ENCODE peak calls at places on chromosome 17, in nine cellular contexts. One of them, this sample, is unnamed.
A peak's percentile ranks its signal among the peaks of the same experiment; 100 is the strongest.

GRCh38 chr17:74768763-74769114 is 7.4 kb downstream of the NAT9 start:
- DNase-seq in anterior cingulate cortex: no peak
- DNase-seq in GM12878: no peak
- DNase-seq in mesothelial cell of epicardium: no peak
- DNase-seq in GM04504: no peak
- DNase-seq in pancreas: peak; percentile 31
- DNase-seq in GM23248: no peak
- DNase-seq in mucosa of descending colon: no peak
- DNase-seq in AG08396: no peak
- DNase-seq in this sample: no peak

GRCh38 chr17:4881761-4882555 is 17.4 kb upstream of the C17orf107 start:
- DNase-seq in AG08396: peak; percentile 62
- DNase-seq in mesothelial cell of epicardium: no peak
- DNase-seq in mucosa of descending colon: peak; percentile 74
- DNase-seq in anterior cingulate cortex: peak; percentile 51
- DNase-seq in GM23248: peak; percentile 64
- DNase-seq in GM12878: no peak
- DNase-seq in GM04504: no peak
- DNase-seq in pancreas: peak; percentile 73
- DNase-seq in this sample: peak; percentile 61

GRCh38 chr17:17682293-17682736 is 1.1 kb downstream of the RAI1 start:
- DNase-seq in mesothelial cell of epicardium: no peak
- DNase-seq in GM04504: no peak
- DNase-seq in anterior cingulate cortex: no peak
- DNase-seq in pancreas: peak; percentile 48
- DNase-seq in mucosa of descending colon: peak; percentile 84
- DNase-seq in AG08396: no peak
- DNase-seq in GM12878: no peak
- DNase-seq in GM23248: peak; percentile 76
- DNase-seq in this sample: peak; percentile 81

GRCh38 chr17:10737168-10737622 is 7.4 kb upstream of the TMEM220 start:
- DNase-seq in mucosa of descending colon: peak; percentile 84
- DNase-seq in anterior cingulate cortex: peak; percentile 26
- DNase-seq in pancreas: peak; percentile 80
- DNase-seq in AG08396: peak; percentile 79
- DNase-seq in mesothelial cell of epicardium: no peak
- DNase-seq in GM23248: peak; percentile 83
- DNase-seq in GM12878: no peak
- DNase-seq in GM04504: no peak
- DNase-seq in this sample: peak; percentile 85

GRCh38 chr17:77783991-77784820 is 174.3 kb upstream of the TNRC6C start:
- DNase-seq in AG08396: no peak
- DNase-seq in mesothelial cell of epicardium: no peak
- DNase-seq in GM23248: no peak
- DNase-seq in mucosa of descending colon: no peak
- DNase-seq in GM04504: no peak
- DNase-seq in GM12878: no peak
- DNase-seq in pancreas: no peak
- DNase-seq in anterior cingulate cortex: no peak
- DNase-seq in this sample: no peak

GRCh38 chr17:20010886-20011402 is 1.8 kb downstream of the SPECC1 start:
- DNase-seq in anterior cingulate cortex: no peak
- DNase-seq in GM04504: no peak
- DNase-seq in mucosa of descending colon: no peak
- DNase-seq in mesothelial cell of epicardium: no peak
- DNase-seq in GM23248: no peak
- DNase-seq in AG08396: no peak
- DNase-seq in GM12878: no peak
- DNase-seq in pancreas: no peak
- DNase-seq in this sample: no peak

GRCh38 chr17:2151634-2152033 is 96.7 kb downstream of the HIC1 start:
- DNase-seq in GM04504: no peak
- DNase-seq in anterior cingulate cortex: no peak
- DNase-seq in GM23248: peak; percentile 35
- DNase-seq in AG08396: peak; percentile 21
- DNase-seq in pancreas: no peak
- DNase-seq in mesothelial cell of epicardium: no peak
- DNase-seq in GM12878: no peak
- DNase-seq in mucosa of descending colon: no peak
- DNase-seq in this sample: no peak

GRCh38 chr17:7464081-7464480 is 15.3 kb downstream of the ZBTB4 start:
- DNase-seq in mucosa of descending colon: no peak
- DNase-seq in anterior cingulate cortex: no peak
- DNase-seq in pancreas: no peak
- DNase-seq in AG08396: no peak
- DNase-seq in GM23248: no peak
- DNase-seq in GM12878: no peak
- DNase-seq in GM04504: no peak
- DNase-seq in mesothelial cell of epicardium: no peak
- DNase-seq in this sample: no peak

GRCh38 chr17:10156579-10157488 is 41.6 kb downstream of the GAS7 start:
- DNase-seq in GM12878: peak; percentile 73
- DNase-seq in GM04504: no peak
- DNase-seq in mucosa of descending colon: peak; percentile 66
- DNase-seq in GM23248: peak; percentile 35
- DNase-seq in AG08396: no peak
- DNase-seq in mesothelial cell of epicardium: no peak
- DNase-seq in anterior cingulate cortex: peak; percentile 35
- DNase-seq in pancreas: no peak
- DNase-seq in this sample: no peak

GRCh38 chr17:69607162-69607834 is 192.8 kb downstream of the MAP2K6 start:
- DNase-seq in GM12878: peak; percentile 45
- DNase-seq in GM23248: peak; percentile 87
- DNase-seq in anterior cingulate cortex: peak; percentile 66
- DNase-seq in pancreas: peak; percentile 73
- DNase-seq in mucosa of descending colon: peak; percentile 58
- DNase-seq in mesothelial cell of epicardium: peak; percentile 21
- DNase-seq in GM04504: peak; percentile 61
- DNase-seq in AG08396: peak; percentile 66
- DNase-seq in this sample: peak; percentile 60

GRCh38 chr17:50511058-50511457 is 2.8 kb downstream of the MYCBPAP start:
- DNase-seq in GM23248: peak; percentile 42
- DNase-seq in mesothelial cell of epicardium: no peak
- DNase-seq in anterior cingulate cortex: no peak
- DNase-seq in GM12878: peak; percentile 83
- DNase-seq in mucosa of descending colon: peak; percentile 2
- DNase-seq in GM04504: no peak
- DNase-seq in AG08396: no peak
- DNase-seq in pancreas: no peak
- DNase-seq in this sample: no peak

GRCh38 chr17:56867948-56868376 is 34.0 kb downstream of the DGKE start:
- DNase-seq in AG08396: no peak
- DNase-seq in mesothelial cell of epicardium: no peak
- DNase-seq in mucosa of descending colon: no peak
- DNase-seq in pancreas: no peak
- DNase-seq in GM23248: peak; percentile 75
- DNase-seq in GM04504: peak; percentile 15
- DNase-seq in anterior cingulate cortex: no peak
- DNase-seq in GM12878: no peak
- DNase-seq in this sample: peak; percentile 11

GRCh38 chr17:78970834-78971763 is 8.6 kb downstream of the LGALS3BP start:
- DNase-seq in GM23248: peak; percentile 75
- DNase-seq in AG08396: peak; percentile 79
- DNase-seq in mucosa of descending colon: no peak
- DNase-seq in mesothelial cell of epicardium: peak; percentile 60
- DNase-seq in GM12878: no peak
- DNase-seq in anterior cingulate cortex: peak; percentile 65
- DNase-seq in GM04504: peak; percentile 29
- DNase-seq in pancreas: peak; percentile 86
- DNase-seq in this sample: peak; percentile 87

GRCh38 chr17:58378895-58379824 is 27.2 kb upstream of the SUPT4H1 start:
- DNase-seq in anterior cingulate cortex: no peak
- DNase-seq in AG08396: no peak
- DNase-seq in mucosa of descending colon: no peak
- DNase-seq in GM04504: no peak
- DNase-seq in GM23248: no peak
- DNase-seq in mesothelial cell of epicardium: no peak
- DNase-seq in GM12878: no peak
- DNase-seq in pancreas: no peak
- DNase-seq in this sample: no peak

GRCh38 chr17:31859487-31860008 is 504 bp upstream of the COPRS start:
- DNase-seq in mesothelial cell of epicardium: no peak
- DNase-seq in mucosa of descending colon: no peak
- DNase-seq in GM23248: no peak
- DNase-seq in pancreas: peak; percentile 16
- DNase-seq in AG08396: no peak
- DNase-seq in GM04504: no peak
- DNase-seq in GM12878: no peak
- DNase-seq in anterior cingulate cortex: no peak
- DNase-seq in this sample: no peak

GRCh38 chr17:65670667-65671371 is 109.4 kb upstream of the AXIN2 start:
- DNase-seq in mucosa of descending colon: no peak
- DNase-seq in GM23248: no peak
- DNase-seq in mesothelial cell of epicardium: no peak
- DNase-seq in anterior cingulate cortex: no peak
- DNase-seq in GM04504: no peak
- DNase-seq in AG08396: no peak
- DNase-seq in GM12878: no peak
- DNase-seq in pancreas: no peak
- DNase-seq in this sample: no peak

GRCh38 chr17:69593351-69593715 is 178.8 kb downstream of the MAP2K6 start:
- DNase-seq in GM04504: no peak
- DNase-seq in GM12878: no peak
- DNase-seq in mucosa of descending colon: no peak
- DNase-seq in mesothelial cell of epicardium: no peak
- DNase-seq in AG08396: no peak
- DNase-seq in anterior cingulate cortex: no peak
- DNase-seq in GM23248: no peak
- DNase-seq in pancreas: no peak
- DNase-seq in this sample: no peak